ENCODE peak calls at places on chromosomes 3 and 15, in nine cellular contexts. One of them, this sample, is unnamed.

GRCh38 chr3:184761120-184761841 is 49.4 kb upstream of the MAGEF1 start:
- DNase-seq in suprapubic skin: no peak
- DNase-seq in H54: no peak
- DNase-seq in H1: no peak
- DNase-seq in ovary: peak
- DNase-seq in testis: peak
- DNase-seq in GM12891: no peak
- DNase-seq in IMR-90: peak
- DNase-seq in stomach: peak
- DNase-seq in this sample: no peak

GRCh38 chr3:129937717-129938116 is 36.8 kb upstream of the TRH start:
- DNase-seq in ovary: no peak
- DNase-seq in H1: no peak
- DNase-seq in H54: no peak
- DNase-seq in testis: no peak
- DNase-seq in stomach: no peak
- DNase-seq in suprapubic skin: no peak
- DNase-seq in IMR-90: no peak
- DNase-seq in GM12891: no peak
- DNase-seq in this sample: no peak

GRCh38 chr3:17195192-17195611 is 310.4 kb downstream of the PLCL2 start:
- DNase-seq in GM12891: peak
- DNase-seq in suprapubic skin: no peak
- DNase-seq in ovary: no peak
- DNase-seq in IMR-90: peak
- DNase-seq in testis: no peak
- DNase-seq in H54: no peak
- DNase-seq in H1: no peak
- DNase-seq in stomach: no peak
- DNase-seq in this sample: no peak

GRCh38 chr3:189276481-189277190 is 104.9 kb downstream of the TPRG1 start:
- DNase-seq in suprapubic skin: no peak
- DNase-seq in IMR-90: peak
- DNase-seq in H54: peak
- DNase-seq in testis: peak
- DNase-seq in GM12891: no peak
- DNase-seq in H1: no peak
- DNase-seq in stomach: no peak
- DNase-seq in ovary: no peak
- DNase-seq in this sample: no peak

GRCh38 chr15:101107625-101108457 is 144.0 kb downstream of the CHSY1 start:
- DNase-seq in testis: no peak
- DNase-seq in GM12891: no peak
- DNase-seq in IMR-90: no peak
- DNase-seq in suprapubic skin: no peak
- DNase-seq in H1: no peak
- DNase-seq in stomach: no peak
- DNase-seq in ovary: no peak
- DNase-seq in H54: no peak
- DNase-seq in this sample: no peak

GRCh38 chr15:76994001-76994400 is 925 bp upstream of the PSTPIP1 start:
- DNase-seq in stomach: peak
- DNase-seq in IMR-90: no peak
- DNase-seq in H1: no peak
- DNase-seq in H54: peak
- DNase-seq in GM12891: no peak
- DNase-seq in suprapubic skin: peak
- DNase-seq in ovary: no peak
- DNase-seq in testis: no peak
- DNase-seq in this sample: no peak

GRCh38 chr15:84643838-84644237 is 10.2 kb downstream of the WDR73 start:
- DNase-seq in H54: no peak
- DNase-seq in stomach: no peak
- DNase-seq in suprapubic skin: no peak
- DNase-seq in H1: no peak
- DNase-seq in GM12891: no peak
- DNase-seq in ovary: no peak
- DNase-seq in IMR-90: no peak
- DNase-seq in testis: no peak
- DNase-seq in this sample: no peak

GRCh38 chr15:52709172-52709979 is 30.2 kb upstream of the ATOSA start:
- DNase-seq in H1: peak
- DNase-seq in stomach: peak
- DNase-seq in testis: no peak
- DNase-seq in GM12891: no peak
- DNase-seq in ovary: no peak
- DNase-seq in suprapubic skin: no peak
- DNase-seq in H54: no peak
- DNase-seq in IMR-90: no peak
- DNase-seq in this sample: no peak

GRCh38 chr3:32814371-32814770 is 3.4 kb upstream of the TRIM71 start:
- DNase-seq in suprapubic skin: no peak
- DNase-seq in IMR-90: no peak
- DNase-seq in H54: no peak
- DNase-seq in GM12891: no peak
- DNase-seq in stomach: no peak
- DNase-seq in ovary: no peak
- DNase-seq in H1: no peak
- DNase-seq in testis: no peak
- DNase-seq in this sample: no peak

GRCh38 chr3:72152551-72153476 is 367.9 kb upstream of the PROK2 start:
- DNase-seq in ovary: peak
- DNase-seq in stomach: peak
- DNase-seq in testis: peak
- DNase-seq in H1: no peak
- DNase-seq in IMR-90: peak
- DNase-seq in suprapubic skin: no peak
- DNase-seq in H54: no peak
- DNase-seq in GM12891: no peak
- DNase-seq in this sample: no peak

GRCh38 chr3:77467702-77468407 is 428.0 kb downstream of the ROBO2 start:
- DNase-seq in IMR-90: no peak
- DNase-seq in stomach: peak
- DNase-seq in H1: no peak
- DNase-seq in testis: peak
- DNase-seq in GM12891: no peak
- DNase-seq in H54: no peak
- DNase-seq in ovary: peak
- DNase-seq in suprapubic skin: no peak
- DNase-seq in this sample: no peak

GRCh38 chr3:194034556-194035336 is 101.2 kb upstream of the HES1 start:
- DNase-seq in ovary: no peak
- DNase-seq in H1: no peak
- DNase-seq in GM12891: no peak
- DNase-seq in stomach: no peak
- DNase-seq in IMR-90: no peak
- DNase-seq in testis: no peak
- DNase-seq in suprapubic skin: no peak
- DNase-seq in H54: no peak
- DNase-seq in this sample: no peak

GRCh38 chr3:71451812-71452211 is 131.7 kb downstream of the FOXP1 start:
- DNase-seq in H54: no peak
- DNase-seq in suprapubic skin: no peak
- DNase-seq in GM12891: no peak
- DNase-seq in stomach: no peak
- DNase-seq in ovary: no peak
- DNase-seq in H1: no peak
- DNase-seq in testis: no peak
- DNase-seq in IMR-90: no peak
- DNase-seq in this sample: no peak

GRCh38 chr3:181913254-181913653 is 201.5 kb downstream of the SOX2 start:
- DNase-seq in H1: no peak
- DNase-seq in IMR-90: no peak
- DNase-seq in testis: no peak
- DNase-seq in H54: no peak
- DNase-seq in suprapubic skin: no peak
- DNase-seq in stomach: no peak
- DNase-seq in GM12891: no peak
- DNase-seq in ovary: no peak
- DNase-seq in this sample: no peak

GRCh38 chr3:53859178-53859577 is 12.8 kb downstream of the IL17RB start:
- DNase-seq in testis: no peak
- DNase-seq in suprapubic skin: no peak
- DNase-seq in GM12891: no peak
- DNase-seq in H1: no peak
- DNase-seq in stomach: no peak
- DNase-seq in ovary: no peak
- DNase-seq in H54: no peak
- DNase-seq in IMR-90: no peak
- DNase-seq in this sample: no peak

GRCh38 chr3:46406786-46407611 is at the start of the genes CCR5AS and CCRL2:
- DNase-seq in H54: peak
- DNase-seq in stomach: peak
- DNase-seq in suprapubic skin: no peak
- DNase-seq in IMR-90: peak
- DNase-seq in GM12891: peak
- DNase-seq in testis: peak
- DNase-seq in H1: no peak
- DNase-seq in ovary: no peak
- DNase-seq in this sample: peak

GRCh38 chr15:70995383-70995965 is 102.8 kb downstream of the LRRC49 start:
- DNase-seq in IMR-90: no peak
- DNase-seq in GM12891: no peak
- DNase-seq in ovary: no peak
- DNase-seq in H1: no peak
- DNase-seq in testis: no peak
- DNase-seq in suprapubic skin: no peak
- DNase-seq in stomach: no peak
- DNase-seq in H54: no peak
- DNase-seq in this sample: no peak

GRCh38 chr3:55204417-55204816 is 276.6 kb upstream of the LRTM1 start:
- DNase-seq in H54: no peak
- DNase-seq in stomach: no peak
- DNase-seq in ovary: no peak
- DNase-seq in GM12891: no peak
- DNase-seq in H1: no peak
- DNase-seq in testis: no peak
- DNase-seq in suprapubic skin: no peak
- DNase-seq in IMR-90: peak
- DNase-seq in this sample: no peak

DNA sequence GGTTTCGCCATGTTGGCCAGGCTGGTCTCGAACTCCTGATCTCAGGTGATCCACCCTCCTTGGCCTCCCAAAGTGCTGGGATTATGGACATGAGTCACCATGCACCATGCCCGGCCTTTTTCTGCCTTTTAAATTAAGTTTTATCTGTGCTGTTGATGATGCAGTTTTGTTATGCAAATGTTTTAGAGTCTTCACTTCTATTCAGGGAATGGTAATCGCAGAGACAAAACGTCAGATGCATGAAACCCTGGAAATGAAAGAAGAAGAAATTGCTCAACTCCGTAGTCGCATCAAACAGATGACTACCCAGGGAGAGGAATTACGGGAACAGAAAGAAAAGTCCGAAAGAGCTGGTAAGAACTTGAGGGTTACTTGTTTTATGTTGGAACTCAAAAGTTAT is 127.6 kb upstream of the LRRFIP2 start:
- DNase-seq in GM12891: no peak
- DNase-seq in stomach: no peak
- DNase-seq in IMR-90: no peak
- DNase-seq in H54: no peak
- DNase-seq in H1: peak
- DNase-seq in suprapubic skin: no peak
- DNase-seq in ovary: no peak
- DNase-seq in testis: no peak
- DNase-seq in this sample: no peak
- TF ChIP-seq POLR2A in GM12891: no peak
- TF ChIP-seq POLR2A in stomach: no peak
- TF ChIP-seq POLR2A in IMR-90: no peak
- TF ChIP-seq POLR2A in H54: no peak
- TF ChIP-seq POLR2A in H1: no peak
- TF ChIP-seq POLR2A in suprapubic skin: no peak
- TF ChIP-seq POLR2A in ovary: no peak
- TF ChIP-seq POLR2A in testis: no peak
- TF ChIP-seq POLR2A in this sample: no peak

GRCh38 chr3:136861890-136862610 is at the start of gene NCK1:
- DNase-seq in H54: peak
- DNase-seq in suprapubic skin: peak
- DNase-seq in IMR-90: peak
- DNase-seq in stomach: peak
- DNase-seq in testis: peak
- DNase-seq in GM12891: peak
- DNase-seq in ovary: peak
- DNase-seq in H1: peak
- DNase-seq in this sample: peak
- TF ChIP-seq POLR2A in H54: peak
- TF ChIP-seq POLR2A in suprapubic skin: peak
- TF ChIP-seq POLR2A in IMR-90: peak
- TF ChIP-seq POLR2A in stomach: peak
- TF ChIP-seq POLR2A in testis: peak
- TF ChIP-seq POLR2A in GM12891: peak
- TF ChIP-seq POLR2A in ovary: peak
- TF ChIP-seq POLR2A in H1: peak
- TF ChIP-seq POLR2A in this sample: peak

GRCh38 chr3:186236357-186237020 is 125.5 kb downstream of the DGKG start:
- DNase-seq in testis: no peak
- DNase-seq in ovary: no peak
- DNase-seq in H54: no peak
- DNase-seq in IMR-90: no peak
- DNase-seq in H1: no peak
- DNase-seq in stomach: no peak
- DNase-seq in suprapubic skin: no peak
- DNase-seq in GM12891: no peak
- DNase-seq in this sample: no peak

GRCh38 chr3:186239321-186239720 is 122.7 kb downstream of the DGKG start:
- DNase-seq in testis: no peak
- DNase-seq in GM12891: no peak
- DNase-seq in H1: no peak
- DNase-seq in stomach: peak
- DNase-seq in suprapubic skin: no peak
- DNase-seq in IMR-90: no peak
- DNase-seq in ovary: no peak
- DNase-seq in H54: no peak
- DNase-seq in this sample: no peak

GRCh38 chr3:186237915-186238314 is 124.1 kb downstream of the DGKG start:
- DNase-seq in testis: no peak
- DNase-seq in H54: no peak
- DNase-seq in IMR-90: no peak
- DNase-seq in H1: no peak
- DNase-seq in GM12891: no peak
- DNase-seq in ovary: no peak
- DNase-seq in stomach: no peak
- DNase-seq in suprapubic skin: no peak
- DNase-seq in this sample: no peak

GRCh38 chr3:186247821-186248814 is 113.9 kb downstream of the DGKG start:
- DNase-seq in GM12891: no peak
- DNase-seq in H1: no peak
- DNase-seq in H54: no peak
- DNase-seq in suprapubic skin: no peak
- DNase-seq in IMR-90: peak
- DNase-seq in testis: no peak
- DNase-seq in ovary: no peak
- DNase-seq in stomach: no peak
- DNase-seq in this sample: no peak

GRCh38 chr3:186241910-186242821 is 119.9 kb downstream of the DGKG start:
- DNase-seq in IMR-90: peak
- DNase-seq in stomach: peak
- DNase-seq in testis: peak
- DNase-seq in H54: peak
- DNase-seq in ovary: no peak
- DNase-seq in suprapubic skin: no peak
- DNase-seq in H1: peak
- DNase-seq in GM12891: peak
- DNase-seq in this sample: peak
- TF ChIP-seq POLR2A in IMR-90: no peak
- TF ChIP-seq POLR2A in stomach: no peak
- TF ChIP-seq POLR2A in testis: no peak
- TF ChIP-seq POLR2A in H54: no peak
- TF ChIP-seq POLR2A in ovary: no peak
- TF ChIP-seq POLR2A in suprapubic skin: no peak
- TF ChIP-seq POLR2A in H1: no peak
- TF ChIP-seq POLR2A in GM12891: no peak
- TF ChIP-seq POLR2A in this sample: peak

GRCh38 chr3:144084929-144085328 is 113.3 kb downstream of the DIPK2A start:
- DNase-seq in GM12891: no peak
- DNase-seq in testis: no peak
- DNase-seq in H1: no peak
- DNase-seq in suprapubic skin: no peak
- DNase-seq in IMR-90: no peak
- DNase-seq in H54: no peak
- DNase-seq in stomach: no peak
- DNase-seq in ovary: no peak
- DNase-seq in this sample: no peak
- TF ChIP-seq POLR2A in GM12891: no peak
- TF ChIP-seq POLR2A in testis: no peak
- TF ChIP-seq POLR2A in H1: no peak
- TF ChIP-seq POLR2A in suprapubic skin: no peak
- TF ChIP-seq POLR2A in IMR-90: no peak
- TF ChIP-seq POLR2A in H54: no peak
- TF ChIP-seq POLR2A in stomach: no peak
- TF ChIP-seq POLR2A in ovary: no peak
- TF ChIP-seq POLR2A in this sample: no peak

This sample was measured in erythroblast.